ENCODE peak calls at places on chromosomes 13 and 19, in six cellular contexts. J is tibial artery, W is BE2C, L is ascending aorta, D is heart right ventricle, N is neuronal stem cell. Z is an unnamed sample.

GRCh38 chr13:97307882-97308624 is 85.9 kb downstream of the MBNL2 start:
- DNase-seq in L (no peak), J (no peak), D (peak; percentile 44), N (peak; percentile 50), W (peak; percentile 72), Z (no peak)

GRCh38 chr19:12667903-12668302 is 1.3 kb downstream of the WDR83 start:
- DNase-seq in L (no peak), D (no peak), N (no peak), J (no peak), W (no peak), Z (no peak)

GRCh38 chr19:23774156-23774971 is 15.7 kb upstream of the ZNF681 start:
- DNase-seq in N (no peak), D (no peak), J (no peak), W (no peak), L (no peak), Z (no peak)

GRCh38 chr19:55473613-55474012 is 2.8 kb upstream of the ZNF628 start:
- DNase-seq in W (peak; percentile 18), N (no peak), J (no peak), D (no peak), L (no peak), Z (no peak)

GRCh38 chr19:1355258-1355973 is 28.3 kb upstream of the NDUFS7 start:
- DNase-seq in W (no peak), D (no peak), N (no peak), J (no peak), L (no peak), Z (no peak)

GRCh38 chr13:80040219-80040976 is 300.5 kb downstream of the SPRY2 start:
- DNase-seq in W (no peak), N (no peak), D (no peak), J (no peak), L (no peak), Z (no peak)

GRCh38 chr13:30493670-30494381 is 28.1 kb upstream of the HMGB1 start:
- DNase-seq in J (no peak), L (no peak), W (no peak), D (no peak), N (no peak), Z (no peak)

GRCh38 chr13:96285729-96286128 is 195.8 kb downstream of the HS6ST3 start:
- DNase-seq in J (no peak), N (no peak), D (no peak), L (no peak), W (no peak), Z (no peak)

GRCh38 chr13:35349673-35350278 is 126.7 kb downstream of the MAB21L1 start:
- DNase-seq in L (no peak), D (no peak), N (no peak), J (no peak), W (no peak), Z (no peak)

GRCh38 chr13:111954681-111955411 is 112.1 kb upstream of the SOX1 start:
- DNase-seq in J (no peak), L (no peak), N (no peak), W (no peak), D (no peak), Z (no peak)

GRCh38 chr13:38641164-38641948 is 45.5 kb upstream of the FREM2 start:
- DNase-seq in W (no peak), L (no peak), D (no peak), J (no peak), N (no peak), Z (no peak)

GRCh38 chr19:50384685-50385535 is 763 bp downstream of the POLD1 start:
- DNase-seq in L (no peak), N (peak; percentile 15), D (no peak), J (no peak), W (no peak), Z (no peak)

GRCh38 chr13:113584205-113584869 is at the start of gene TFDP1:
- DNase-seq in D (peak; percentile 66), J (peak; percentile 22), W (peak; percentile 93), L (no peak), N (peak; percentile 84), Z (peak; percentile 63)

GRCh38 chr19:19578241-19578640 is 40.2 kb downstream of the CILP2 start:
- DNase-seq in N (no peak), L (no peak), W (peak; percentile 34), D (no peak), J (no peak), Z (no peak)

GRCh38 chr13:21901772-21902708 is 231.2 kb downstream of the FGF9 start:
- DNase-seq in N (no peak), L (no peak), D (no peak), W (no peak), J (no peak), Z (no peak)

GRCh38 chr19:32176591-32176990 is 168.8 kb upstream of the ZNF507 start:
- DNase-seq in L (no peak), D (no peak), J (no peak), W (no peak), N (no peak), Z (no peak)

GRCh38 chr13:51201886-51202285 is 20.3 kb upstream of the FAM124A start:
- DNase-seq in L (no peak), N (no peak), D (no peak), J (no peak), W (no peak), Z (no peak)

GRCh38 chr19:8241646-8242045 is 32.5 kb downstream of the CERS4 start:
- DNase-seq in D (no peak), L (no peak), N (no peak), W (no peak), J (no peak), Z (no peak)

GRCh38 chr19:57280913-57281425 is 684 bp downstream of the ZNF460 start:
- DNase-seq in N (no peak), L (no peak), J (no peak), W (no peak), D (no peak), Z (peak; percentile 40)

GRCh38 chr19:2567580-2567979 is 91.7 kb downstream of the GADD45B start:
- DNase-seq in J (peak; percentile 82), L (peak; percentile 57), D (peak; percentile 67), W (no peak), N (no peak), Z (no peak)

GRCh38 chr19:3607398-3608078 is 863 bp upstream of the TBXA2R start:
- DNase-seq in J (no peak), L (no peak), N (no peak), D (peak; percentile 82), W (no peak), Z (no peak)

GRCh38 chr19:11414544-11414943 is 4.6 kb downstream of the RGL3 start:
- DNase-seq in W (no peak), N (no peak), D (no peak), J (no peak), L (no peak), Z (no peak)

GRCh38 chr19:9945319-9945966 is 9.1 kb upstream of the OLFM2 start:
- DNase-seq in W (peak; percentile 24), D (peak; percentile 89), L (peak; percentile 75), J (peak; percentile 93), N (no peak), Z (no peak)

GRCh38 chr13:110950819-110951570 is 36.1 kb upstream of the ANKRD10 start:
- DNase-seq in L (no peak), J (no peak), N (no peak), W (no peak), D (no peak), Z (no peak)

GRCh38 chr19:13839193-13839937 is 37.6 kb upstream of the NANOS3 start:
- DNase-seq in L (peak; percentile 74), W (peak; percentile 97), J (peak; percentile 93), D (peak; percentile 94), N (no peak), Z (peak; percentile 96)

GRCh38 chr13:109366521-109366920 is 419.9 kb downstream of the IRS2 start:
- DNase-seq in L (no peak), W (no peak), N (no peak), J (no peak), D (no peak), Z (no peak)

GRCh38 chr19:49125025-49125731 is 5.8 kb downstream of the PPFIA3 start:
- DNase-seq in D (no peak), W (no peak), L (no peak), J (no peak), N (no peak), Z (no peak)
- H3K27me3 ChIP-seq in D (no peaks in the 10 kb centered on the region), W (no peaks in the 10 kb centered on the region), L (no peaks in the 10 kb centered on the region), J (no peaks in the 10 kb centered on the region), N (peaks cover 27% of the 10 kb centered on the region), Z (no peaks in the 10 kb centered on the region)

GRCh38 chr19:47096721-47097120 is 16.9 kb downstream of the ZC3H4 start:
- DNase-seq in J (no peak), D (no peak), W (no peak), L (no peak), N (no peak), Z (no peak)
- H3K4me1 ChIP-seq in J (peaks cover 64% of the 10 kb centered on the region), D (peaks cover 16% of the 10 kb centered on the region), W (peaks cover 13% of the 10 kb centered on the region), L (peaks cover 2% of the 10 kb centered on the region), N (peaks cover 23% of the 10 kb centered on the region), Z (peaks cover 42% of the 10 kb centered on the region)

DNA sequence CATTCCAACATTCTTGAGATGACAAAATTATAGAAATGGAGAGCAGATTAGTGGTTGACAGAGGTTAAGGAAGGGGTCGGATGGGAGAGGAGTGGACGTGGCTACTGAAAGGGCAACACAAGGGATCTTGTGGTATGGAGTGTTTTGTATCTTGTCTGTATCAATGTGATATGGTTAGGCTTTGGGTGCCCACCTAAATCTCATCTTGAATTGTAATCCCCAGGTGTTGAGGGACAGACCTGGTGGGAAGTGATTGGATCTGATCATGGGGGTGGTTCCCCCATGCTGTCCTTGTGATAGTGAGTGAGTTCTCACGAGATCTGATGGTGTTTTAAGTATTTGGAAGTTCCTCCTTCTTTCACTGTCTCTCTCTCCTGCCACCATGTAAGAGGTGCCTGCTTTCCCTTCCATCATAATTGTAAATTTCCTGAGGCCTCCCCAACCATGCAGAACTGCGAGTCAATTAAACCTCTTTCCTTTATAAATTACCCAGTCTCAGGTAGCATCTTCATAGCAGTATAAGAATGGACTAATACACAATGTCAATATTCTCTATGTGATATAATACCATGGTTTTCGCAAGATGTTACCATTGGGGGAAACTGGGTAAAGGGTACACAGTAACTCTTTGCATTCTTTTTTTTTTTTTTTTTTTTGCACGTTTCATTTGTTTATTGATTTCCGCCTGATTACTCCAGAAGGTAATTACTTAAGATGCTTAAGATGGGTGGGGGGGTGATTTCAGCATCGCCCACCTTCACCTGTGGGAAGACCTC is 4.9 kb upstream of the IFNL4 start:
- DNase-seq in L (no peak), J (no peak), N (no peak), D (no peak), W (no peak), Z (no peak)
- H3K27me3 ChIP-seq in L (peaks cover 2% of the 10 kb centered on the region), J (no peaks in the 10 kb centered on the region), N (peaks cover 59% of the 10 kb centered on the region), D (peaks cover 72% of the 10 kb centered on the region), W (no peaks in the 10 kb centered on the region), Z (no peaks in the 10 kb centered on the region)

DNA sequence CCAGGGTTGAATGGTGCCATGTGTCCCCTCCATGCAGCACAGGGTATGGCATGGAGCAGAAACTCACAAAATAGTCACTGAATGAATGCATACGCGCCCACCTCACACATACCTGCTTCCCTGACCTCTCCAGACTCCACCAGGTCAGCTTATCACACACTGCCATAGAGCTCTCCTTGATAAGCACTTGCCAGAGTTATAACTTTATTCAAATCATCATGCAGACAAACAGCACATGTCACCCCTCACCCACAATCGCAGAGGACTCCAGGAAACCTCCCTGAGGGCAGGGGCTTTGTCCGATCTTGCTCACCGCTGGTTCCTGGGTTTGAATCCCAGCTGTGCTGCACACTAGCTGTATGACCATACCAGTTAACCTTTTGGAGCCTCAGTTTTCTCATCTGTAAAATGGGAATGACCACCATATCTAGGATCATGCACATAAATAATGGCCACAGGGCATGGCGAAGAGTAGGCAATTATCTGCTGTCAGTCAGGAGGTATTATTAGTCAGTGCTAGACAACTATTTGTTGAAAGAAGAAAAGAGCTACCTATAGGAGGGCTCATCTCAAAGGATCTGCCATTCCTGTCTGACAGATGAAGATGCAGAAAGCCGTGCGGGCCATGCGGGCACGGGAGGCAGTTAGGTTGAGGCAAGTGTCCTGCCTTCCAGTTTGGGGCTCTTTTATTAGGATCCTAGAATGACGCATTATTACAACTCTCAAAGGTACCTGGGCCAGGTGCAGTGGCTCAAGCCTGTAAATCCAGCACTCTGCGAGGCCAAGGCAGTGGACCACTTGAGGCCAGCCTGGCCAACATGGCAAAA is 14.0 kb downstream of the XRCC1 start:
- DNase-seq in N (no peak), J (no peak), L (no peak), D (no peak), W (no peak), Z (no peak)
- H3K4me1 ChIP-seq in N (no peaks in the 10 kb centered on the region), J (peaks cover 9% of the 10 kb centered on the region), L (peaks cover 4% of the 10 kb centered on the region), D (peaks cover 2% of the 10 kb centered on the region), W (no peaks in the 10 kb centered on the region), Z (peaks cover 45% of the 10 kb centered on the region)